ENCODE peak calls at places on chromosomes 16 and 17, in eight cellular contexts. One of them, this sample, is unnamed.

GRCh38 chr16:1656808-1657617 is 21.1 kb upstream of the JPT2 start:
- ATAC-seq in activated CD4-positive, alpha-beta T cell treated with anti-CD3 and anti-CD28 coated beads for 36 hours: no peak
- ATAC-seq in lung: no peak
- ATAC-seq in stimulated activated effector memory CD8-positive, alpha-beta T cell treated with anti-CD3 and anti-CD28 coated beads, Interleukin-12 subunit alpha, Interleukin-12 subunit beta, amount 100 ng/mL, for 72 hours: no peak
- ATAC-seq in Panc1: peak
- ATAC-seq in left ventricle myocardium superior: peak
- ATAC-seq in central memory CD8-positive, alpha-beta T cell: no peak
- ATAC-seq in left colon: no peak
- ATAC-seq in this sample: no peak

GRCh38 chr16:3171855-3172593 is 16.0 kb upstream of the OR1F1 start:
- ATAC-seq in stimulated activated effector memory CD8-positive, alpha-beta T cell treated with anti-CD3 and anti-CD28 coated beads, Interleukin-12 subunit alpha, Interleukin-12 subunit beta, amount 100 ng/mL, for 72 hours: peak
- ATAC-seq in central memory CD8-positive, alpha-beta T cell: peak
- ATAC-seq in left ventricle myocardium superior: no peak
- ATAC-seq in left colon: no peak
- ATAC-seq in lung: no peak
- ATAC-seq in Panc1: peak
- ATAC-seq in activated CD4-positive, alpha-beta T cell treated with anti-CD3 and anti-CD28 coated beads for 36 hours: peak
- ATAC-seq in this sample: peak

GRCh38 chr16:6958184-6958583 is 374.5 kb upstream of the RBFOX1 start:
- ATAC-seq in central memory CD8-positive, alpha-beta T cell: no peak
- ATAC-seq in left ventricle myocardium superior: no peak
- ATAC-seq in Panc1: no peak
- ATAC-seq in stimulated activated effector memory CD8-positive, alpha-beta T cell treated with anti-CD3 and anti-CD28 coated beads, Interleukin-12 subunit alpha, Interleukin-12 subunit beta, amount 100 ng/mL, for 72 hours: no peak
- ATAC-seq in activated CD4-positive, alpha-beta T cell treated with anti-CD3 and anti-CD28 coated beads for 36 hours: no peak
- ATAC-seq in lung: no peak
- ATAC-seq in left colon: no peak
- ATAC-seq in this sample: no peak

GRCh38 chr16:54657709-54658102 is 273.0 kb upstream of the IRX5 start:
- ATAC-seq in left ventricle myocardium superior: no peak
- ATAC-seq in Panc1: no peak
- ATAC-seq in central memory CD8-positive, alpha-beta T cell: no peak
- ATAC-seq in lung: no peak
- ATAC-seq in stimulated activated effector memory CD8-positive, alpha-beta T cell treated with anti-CD3 and anti-CD28 coated beads, Interleukin-12 subunit alpha, Interleukin-12 subunit beta, amount 100 ng/mL, for 72 hours: no peak
- ATAC-seq in left colon: no peak
- ATAC-seq in activated CD4-positive, alpha-beta T cell treated with anti-CD3 and anti-CD28 coated beads for 36 hours: no peak
- ATAC-seq in this sample: no peak

GRCh38 chr17:54935487-54935886 is 33.0 kb downstream of the COX11 start:
- ATAC-seq in activated CD4-positive, alpha-beta T cell treated with anti-CD3 and anti-CD28 coated beads for 36 hours: no peak
- ATAC-seq in left colon: peak
- ATAC-seq in left ventricle myocardium superior: no peak
- ATAC-seq in lung: no peak
- ATAC-seq in stimulated activated effector memory CD8-positive, alpha-beta T cell treated with anti-CD3 and anti-CD28 coated beads, Interleukin-12 subunit alpha, Interleukin-12 subunit beta, amount 100 ng/mL, for 72 hours: no peak
- ATAC-seq in Panc1: no peak
- ATAC-seq in central memory CD8-positive, alpha-beta T cell: no peak
- ATAC-seq in this sample: no peak

GRCh38 chr17:45270828-45271418 is 9.0 kb upstream of the SPATA32 start:
- ATAC-seq in left colon: peak
- ATAC-seq in central memory CD8-positive, alpha-beta T cell: no peak
- ATAC-seq in left ventricle myocardium superior: peak
- ATAC-seq in lung: no peak
- ATAC-seq in stimulated activated effector memory CD8-positive, alpha-beta T cell treated with anti-CD3 and anti-CD28 coated beads, Interleukin-12 subunit alpha, Interleukin-12 subunit beta, amount 100 ng/mL, for 72 hours: peak
- ATAC-seq in Panc1: peak
- ATAC-seq in activated CD4-positive, alpha-beta T cell treated with anti-CD3 and anti-CD28 coated beads for 36 hours: peak
- ATAC-seq in this sample: peak

GRCh38 chr16:72202014-72202413 is 30.1 kb upstream of the PMFBP1 start:
- ATAC-seq in Panc1: no peak
- ATAC-seq in stimulated activated effector memory CD8-positive, alpha-beta T cell treated with anti-CD3 and anti-CD28 coated beads, Interleukin-12 subunit alpha, Interleukin-12 subunit beta, amount 100 ng/mL, for 72 hours: peak
- ATAC-seq in central memory CD8-positive, alpha-beta T cell: no peak
- ATAC-seq in activated CD4-positive, alpha-beta T cell treated with anti-CD3 and anti-CD28 coated beads for 36 hours: peak
- ATAC-seq in lung: no peak
- ATAC-seq in left colon: peak
- ATAC-seq in left ventricle myocardium superior: no peak
- ATAC-seq in this sample: peak

GRCh38 chr17:75084039-75084660 is 3.6 kb upstream of the SLC16A5 start:
- ATAC-seq in stimulated activated effector memory CD8-positive, alpha-beta T cell treated with anti-CD3 and anti-CD28 coated beads, Interleukin-12 subunit alpha, Interleukin-12 subunit beta, amount 100 ng/mL, for 72 hours: no peak
- ATAC-seq in central memory CD8-positive, alpha-beta T cell: peak
- ATAC-seq in Panc1: no peak
- ATAC-seq in left colon: no peak
- ATAC-seq in lung: no peak
- ATAC-seq in activated CD4-positive, alpha-beta T cell treated with anti-CD3 and anti-CD28 coated beads for 36 hours: no peak
- ATAC-seq in left ventricle myocardium superior: no peak
- ATAC-seq in this sample: no peak

GRCh38 chr17:63686138-63686685 is 13.7 kb downstream of the LIMD2 start:
- ATAC-seq in left ventricle myocardium superior: peak
- ATAC-seq in activated CD4-positive, alpha-beta T cell treated with anti-CD3 and anti-CD28 coated beads for 36 hours: peak
- ATAC-seq in stimulated activated effector memory CD8-positive, alpha-beta T cell treated with anti-CD3 and anti-CD28 coated beads, Interleukin-12 subunit alpha, Interleukin-12 subunit beta, amount 100 ng/mL, for 72 hours: peak
- ATAC-seq in left colon: no peak
- ATAC-seq in Panc1: no peak
- ATAC-seq in central memory CD8-positive, alpha-beta T cell: no peak
- ATAC-seq in lung: no peak
- ATAC-seq in this sample: peak

GRCh38 chr17:54544239-54544638 is 356.4 kb upstream of the TOM1L1 start:
- ATAC-seq in lung: no peak
- ATAC-seq in central memory CD8-positive, alpha-beta T cell: no peak
- ATAC-seq in left colon: no peak
- ATAC-seq in Panc1: no peak
- ATAC-seq in stimulated activated effector memory CD8-positive, alpha-beta T cell treated with anti-CD3 and anti-CD28 coated beads, Interleukin-12 subunit alpha, Interleukin-12 subunit beta, amount 100 ng/mL, for 72 hours: no peak
- ATAC-seq in activated CD4-positive, alpha-beta T cell treated with anti-CD3 and anti-CD28 coated beads for 36 hours: no peak
- ATAC-seq in left ventricle myocardium superior: no peak
- ATAC-seq in this sample: no peak

This sample was measured in activated T-helper 17 cell treated with anti-CD3 and anti-CD28 coated beads, Interleukin-2, amount 50 U/mL, for 72 hours.